ENCODE peak calls at places on chromosome 2, in seven cellular contexts. D, E, G, O, A, B and C are unnamed samples.

GRCh38 chr2:241412144-241412543 is 56.1 kb downstream of the FARP2 start:
- DNase-seq in D (no peak), E (no peak), G (peak), O (no peak), A (no peak), B (no peak), C (no peak)

GRCh38 chr2:15426606-15427005 is 134.5 kb downstream of the NBAS start:
- DNase-seq in D (no peak), E (no peak), G (no peak), O (no peak), A (no peak), B (no peak), C (no peak)

GRCh38 chr2:162710282-162710891 is 128.2 kb downstream of the KCNH7 start:
- DNase-seq in D (no peak), E (no peak), G (no peak), O (peak), A (no peak), B (no peak), C (no peak)

GRCh38 chr2:196341318-196341841 is 170.0 kb upstream of the STK17B start:
- DNase-seq in D (no peak), E (no peak), G (no peak), O (no peak), A (no peak), B (no peak), C (no peak)

GRCh38 chr2:172082944-172083718 is 2.2 kb upstream of the DLX1 start:
- DNase-seq in D (no peak), E (peak), G (no peak), O (peak), A (no peak), B (peak), C (no peak)

GRCh38 chr2:10216677-10217498 is 85.8 kb upstream of the HPCAL1 start:
- DNase-seq in D (no peak), E (no peak), G (no peak), O (no peak), A (no peak), B (no peak), C (no peak)

GRCh38 chr2:95379616-95379925 is 22.9 kb upstream of the FAHD2A start:
- DNase-seq in D (no peak), E (no peak), G (no peak), O (no peak), A (no peak), B (no peak), C (no peak)

GRCh38 chr2:148596033-148596432 is 48.5 kb upstream of the EPC2 start:
- DNase-seq in D (no peak), E (no peak), G (no peak), O (no peak), A (no peak), B (no peak), C (no peak)

GRCh38 chr2:174716785-174717184 is 47.5 kb downstream of the CHRNA1 start:
- DNase-seq in D (no peak), E (no peak), G (no peak), O (no peak), A (no peak), B (no peak), C (no peak)

GRCh38 chr2:174717916-174718315 is 46.4 kb downstream of the CHRNA1 start:
- DNase-seq in D (no peak), E (no peak), G (no peak), O (no peak), A (no peak), B (no peak), C (no peak)

GRCh38 chr2:174719016-174719415 is 45.3 kb downstream of the CHRNA1 start:
- DNase-seq in D (no peak), E (no peak), G (no peak), O (no peak), A (no peak), B (no peak), C (no peak)

GRCh38 chr2:174717273-174717672 is 47.0 kb downstream of the CHRNA1 start:
- DNase-seq in D (no peak), E (no peak), G (no peak), O (no peak), A (no peak), B (peak), C (no peak)

GRCh38 chr2:174718591-174718990 is 45.7 kb downstream of the CHRNA1 start:
- DNase-seq in D (no peak), E (no peak), G (no peak), O (no peak), A (no peak), B (no peak), C (no peak)
- H3K4me3 ChIP-seq in D (no peak), E (no peak), G (no peak), O (no peak), A (no peak), B (no peak), C (no peak)

GRCh38 chr2:112800881-112801583 is 16.7 kb upstream of the IL1A start:
- DNase-seq in D (no peak), E (no peak), G (no peak), O (no peak), A (no peak), B (no peak), C (no peak)
- H3K4me3 ChIP-seq in D (no peak), E (no peak), G (no peak), O (no peak), A (no peak), B (no peak), C (no peak)

GRCh38 chr2:169108098-169108884 is 38.9 kb downstream of the DHRS9 start:
- DNase-seq in D (no peak), E (no peak), G (peak), O (no peak), A (no peak), B (no peak), C (no peak)
- H3K4me3 ChIP-seq in D (no peak), E (no peak), G (no peak), O (no peak), A (no peak), B (no peak), C (no peak)

GRCh38 chr2:28753043-28753683 is 1.5 kb downstream of the PPP1CB start:
- DNase-seq in D (peak), E (peak), G (peak), O (peak), A (peak), B (peak), C (no peak)

GRCh38 chr2:28754321-28754720 is 2.7 kb downstream of the PPP1CB start:
- DNase-seq in D (no peak), E (no peak), G (peak), O (no peak), A (no peak), B (no peak), C (no peak)

GRCh38 chr2:28751956-28752607 is 452 bp downstream of the PPP1CB start:
- DNase-seq in D (no peak), E (no peak), G (no peak), O (no peak), A (no peak), B (peak), C (peak)

GRCh38 chr2:28752608-28752984 is 966 bp downstream of the PPP1CB start:
- DNase-seq in D (no peak), E (no peak), G (no peak), O (no peak), A (no peak), B (no peak), C (no peak)

DNA sequence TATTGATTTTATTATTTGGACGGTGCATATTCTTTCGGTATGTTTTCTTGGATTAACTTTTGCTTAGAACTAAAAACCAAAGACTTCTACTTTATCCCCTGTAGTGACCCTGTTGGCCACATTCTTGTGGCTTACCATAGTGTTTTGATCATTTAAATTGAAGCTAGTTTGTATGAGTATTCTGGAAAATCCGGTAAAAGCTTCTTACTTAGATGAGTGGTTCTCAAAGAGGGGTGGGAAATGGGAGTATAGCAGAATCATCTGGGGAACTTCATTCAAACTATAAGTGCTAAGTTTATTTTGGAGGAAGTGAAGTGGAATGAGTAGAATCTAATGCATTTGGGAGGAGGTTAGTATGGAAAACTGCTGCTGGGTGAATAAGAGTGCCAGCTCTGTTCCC is 3.8 kb downstream of the PPP1CB start:
- DNase-seq in D (no peak), E (no peak), G (no peak), O (no peak), A (no peak), B (no peak), C (no peak)
- H3K4me3 ChIP-seq in D (peak), E (no peak), G (peak), O (peak), A (peak), B (no peak), C (peak)

GRCh38 chr2:26049641-26050040 is 15.8 kb downstream of the RAB10 start:
- DNase-seq in D (no peak), E (no peak), G (no peak), O (no peak), A (no peak), B (no peak), C (no peak)

GRCh38 chr2:26048791-26049190 is 14.9 kb downstream of the RAB10 start:
- DNase-seq in D (no peak), E (no peak), G (no peak), O (no peak), A (no peak), B (no peak), C (no peak)

GRCh38 chr2:26039603-26040367 is 5.9 kb downstream of the RAB10 start:
- DNase-seq in D (no peak), E (no peak), G (no peak), O (no peak), A (no peak), B (no peak), C (no peak)

GRCh38 chr2:26043109-26043508 is 9.2 kb downstream of the RAB10 start:
- DNase-seq in D (no peak), E (no peak), G (no peak), O (no peak), A (peak), B (no peak), C (no peak)

GRCh38 chr2:26043862-26044736 is 10.2 kb downstream of the RAB10 start:
- DNase-seq in D (peak), E (no peak), G (peak), O (peak), A (peak), B (peak), C (no peak)
- H3K4me3 ChIP-seq in D (no peak), E (no peak), G (peak), O (no peak), A (no peak), B (no peak), C (peak)

GRCh38 chr2:231673348-231673770 is 35.0 kb upstream of the PTMA start:
- DNase-seq in D (no peak), E (no peak), G (peak), O (peak), A (no peak), B (no peak), C (no peak)
- H3K4me3 ChIP-seq in D (no peak), E (no peak), G (no peak), O (no peak), A (peak), B (no peak), C (no peak)

GRCh38 chr2:167941604-167942003 is 305.8 kb downstream of the STK39 start:
- DNase-seq in D (no peak), E (no peak), G (no peak), O (no peak), A (no peak), B (no peak), C (no peak)
- H3K4me3 ChIP-seq in D (no peak), E (no peak), G (no peak), O (no peak), A (no peak), B (no peak), C (no peak)